ENCODE peak calls at places on chromosomes 7 and 10, in six cellular contexts. A, W, J, Y, V and D are unnamed samples.

GRCh38 chr7:7554021-7554432 is 12.7 kb upstream of the MIOS start:
- DNase-seq in A (no peak), W (peak; percentile 34), Y (no peak), J (no peak), V (no peak), D (no peak)

GRCh38 chr10:123584419-123584775 is 81.8 kb upstream of the GPR26 start:
- DNase-seq in J (no peak), V (no peak), A (no peak), W (no peak), Y (no peak), D (no peak)

GRCh38 chr10:49152663-49153062 is 18.8 kb upstream of the FAM170B start:
- DNase-seq in A (no peak), J (no peak), V (no peak), Y (no peak), W (no peak), D (no peak)

GRCh38 chr7:116166167-116166566 is 44.2 kb upstream of the TES start:
- DNase-seq in W (no peak), J (no peak), V (no peak), Y (no peak), A (no peak), D (no peak)

GRCh38 chr7:100017300-100017699 is 1.9 kb downstream of the ZKSCAN1 start:
- DNase-seq in A (no peak), V (no peak), W (no peak), J (peak; percentile 84), Y (no peak), D (no peak)

GRCh38 chr10:24465899-24466615 is 257.1 kb downstream of the KIAA1217 start:
- DNase-seq in J (peak; percentile 70), Y (no peak), A (no peak), W (peak; percentile 93), V (no peak), D (no peak)

GRCh38 chr7:19670806-19671205 is 38.0 kb downstream of the POLR1F start:
- DNase-seq in J (no peak), V (no peak), Y (no peak), A (no peak), W (no peak), D (no peak)

GRCh38 chr10:132375116-132375794 is 21.7 kb upstream of the PWWP2B start:
- DNase-seq in J (no peak), A (peak; percentile 57), Y (no peak), V (no peak), W (no peak), D (no peak)

GRCh38 chr10:70830185-70830584 is 14.4 kb downstream of the SGPL1 start:
- DNase-seq in J (no peak), A (no peak), Y (no peak), V (no peak), W (no peak), D (no peak)
- H3K27ac ChIP-seq in J (no peak overlapping the region), A (no peak overlapping the region), Y (no peak overlapping the region), V (no peak overlapping the region), W (no peak overlapping the region), D (no peak overlapping the region)

GRCh38 chr7:155531686-155532085 is 14.7 kb downstream of the CNPY1 start:
- DNase-seq in J (no peak), V (peak; percentile 14), A (peak; percentile 43), Y (no peak), W (no peak), D (no peak)

GRCh38 chr7:155527664-155528063 is 18.7 kb downstream of the CNPY1 start:
- DNase-seq in W (no peak), J (no peak), Y (no peak), A (peak; percentile 15), V (no peak), D (no peak)

GRCh38 chr7:155530601-155531000 is 15.8 kb downstream of the CNPY1 start:
- DNase-seq in Y (no peak), J (no peak), A (peak; percentile 31), V (peak; percentile 10), W (no peak), D (no peak)

GRCh38 chr7:155529845-155530244 is 16.5 kb downstream of the CNPY1 start:
- DNase-seq in Y (no peak), J (no peak), V (no peak), A (peak; percentile 35), W (no peak), D (no peak)

GRCh38 chr7:155529346-155529745 is 17.0 kb downstream of the CNPY1 start:
- DNase-seq in W (no peak), J (no peak), A (peak; percentile 39), V (no peak), Y (no peak), D (no peak)
- H3K27me3 ChIP-seq in W (peaks cover 37% of the 10 kb centered on the region), J (peaks cover 46% of the 10 kb centered on the region), A (no peaks in the 10 kb centered on the region), V (peaks cover 63% of the 10 kb centered on the region), Y (no peaks in the 10 kb centered on the region), D (no peaks in the 10 kb centered on the region)

GRCh38 chr10:22764639-22765038 is 50.3 kb upstream of the PIP4K2A start:
- DNase-seq in J (no peak), W (no peak), Y (no peak), A (no peak), V (peak; percentile 23), D (no peak)
- H3K27ac ChIP-seq in J (no peak overlapping the region), W (no peak overlapping the region), Y (no peak overlapping the region), A (no peak overlapping the region), V (peak overlapping the region; percentile 71), D (peak overlapping the region; percentile 1)

DNA sequence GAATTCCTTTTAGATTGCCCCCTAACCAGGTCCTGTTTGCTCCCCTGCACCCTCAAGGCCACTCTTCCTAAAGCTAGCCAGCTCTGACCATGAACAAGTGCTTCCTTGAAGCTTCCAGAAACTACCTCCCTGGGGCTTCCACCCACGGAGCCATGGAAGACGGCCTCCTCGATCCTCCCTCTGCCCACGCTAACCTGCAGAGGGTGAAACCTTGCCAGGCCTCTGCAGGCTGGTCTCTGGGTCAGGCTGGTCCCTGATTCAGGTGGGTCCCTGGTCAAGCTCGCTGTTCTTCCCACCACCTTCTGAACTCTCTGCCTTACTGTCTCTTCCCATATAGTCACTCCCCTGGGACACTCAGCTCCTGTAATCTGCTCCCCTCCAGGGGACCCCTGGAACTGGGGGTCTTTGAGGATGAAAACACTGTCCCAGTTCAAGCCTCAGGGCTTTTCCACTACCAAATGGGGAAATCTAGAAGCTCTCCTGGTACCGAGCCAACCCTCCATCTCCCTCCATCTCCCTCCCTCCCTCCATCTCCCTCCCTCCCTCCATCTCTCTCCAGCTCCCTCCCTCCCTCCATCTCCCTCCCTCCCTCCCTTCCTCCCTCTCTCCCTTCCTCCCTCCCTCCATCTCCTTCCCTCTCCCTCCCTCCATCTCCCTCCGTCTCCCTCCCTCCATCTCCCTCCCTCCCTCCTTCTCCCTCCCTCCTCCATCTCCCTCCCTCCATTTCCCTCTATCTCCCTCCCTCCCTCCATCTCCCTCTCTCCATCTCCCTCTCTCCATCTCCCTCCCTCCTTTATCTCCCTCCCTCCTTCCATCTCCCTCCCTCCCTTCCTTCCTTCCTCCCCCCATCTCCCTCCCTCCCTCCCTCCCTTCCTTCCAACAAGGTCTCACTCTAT is 2.9 kb downstream of the MLXIPL start:
- DNase-seq in V (no peak), Y (no peak), J (no peak), W (no peak), A (no peak), D (no peak)
- H3K27me3 ChIP-seq in V (peaks cover 76% of the 10 kb centered on the region), Y (no peaks in the 10 kb centered on the region), J (peaks cover 53% of the 10 kb centered on the region), W (peaks cover 37% of the 10 kb centered on the region), A (no peaks in the 10 kb centered on the region), D (no peaks in the 10 kb centered on the region)

GRCh38 chr10:26800468-26800867 is 60.3 kb downstream of the ABI1 start:
- DNase-seq in J (no peak), A (no peak), V (no peak), Y (no peak), W (no peak), D (no peak)

GRCh38 chr10:26799342-26799741 is 61.4 kb downstream of the ABI1 start:
- DNase-seq in J (no peak), Y (no peak), A (no peak), W (no peak), V (no peak), D (no peak)

GRCh38 chr10:26801274-26801673 is 59.5 kb downstream of the ABI1 start:
- DNase-seq in Y (no peak), J (no peak), A (no peak), V (no peak), W (no peak), D (no peak)

GRCh38 chr10:26797340-26797739 is 63.4 kb downstream of the ABI1 start:
- DNase-seq in A (no peak), V (no peak), W (no peak), J (no peak), Y (no peak), D (no peak)

GRCh38 chr10:26798298-26798697 is 62.5 kb downstream of the ABI1 start:
- DNase-seq in W (no peak), J (no peak), V (no peak), A (no peak), Y (no peak), D (no peak)
- H3K27ac ChIP-seq in W (no peak overlapping the region), J (no peak overlapping the region), V (no peak overlapping the region), A (no peak overlapping the region), Y (no peak overlapping the region), D (no peak overlapping the region)

DNA sequence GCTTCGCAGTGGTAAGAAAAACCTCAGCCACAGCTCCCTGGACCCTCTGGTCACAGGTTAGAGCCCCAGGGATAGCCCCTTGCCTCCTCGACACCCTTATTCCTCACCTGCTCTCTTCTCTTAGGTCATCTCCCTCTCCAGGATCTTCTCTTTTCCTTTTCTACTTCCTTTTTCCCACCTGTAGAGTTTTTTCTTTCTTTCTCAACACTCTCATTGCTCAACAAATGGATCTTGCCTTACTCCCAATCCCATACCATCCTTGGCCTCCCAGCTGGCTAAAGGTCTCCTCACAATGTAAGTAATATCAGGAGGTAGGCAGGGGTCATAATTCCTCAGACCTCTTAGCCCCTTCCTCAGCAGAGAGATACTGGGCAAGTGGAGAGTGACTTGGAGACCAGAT is 17.2 kb downstream of the WNT8B start:
- DNase-seq in V (no peak), Y (no peak), J (no peak), W (no peak), A (no peak), D (no peak)
- H3K27me3 ChIP-seq in V (peaks cover 32% of the 10 kb centered on the region), Y (no peaks in the 10 kb centered on the region), J (peaks cover 32% of the 10 kb centered on the region), W (peaks cover 13% of the 10 kb centered on the region), A (no peaks in the 10 kb centered on the region), D (no peaks in the 10 kb centered on the region)